ENCODE peak calls at places on chromosome 1, in six cellular contexts. B is stomach, G is sigmoid colon, L is HL-60, R is GM12892, S is breast epithelium. J is an unnamed sample.

GRCh38 chr1:21659099-21659923 is 9.8 kb downstream of the RAP1GAP start:
- DNase-seq in B (peak), G (peak), L (peak), R (peak), S (peak), J (no peak)

GRCh38 chr1:1890506-1891348 is at the start of gene GNB1:
- DNase-seq in B (peak), G (peak), L (peak), R (peak), S (peak), J (peak)

GRCh38 chr1:194707074-194707473 is 1520.7 kb upstream of the B3GALT2 start:
- DNase-seq in B (no peak), G (no peak), L (no peak), R (no peak), S (no peak), J (no peak)

GRCh38 chr1:107512836-107513235 is 372.0 kb downstream of the NTNG1 start:
- DNase-seq in B (no peak), G (no peak), L (no peak), R (no peak), S (no peak), J (no peak)

GRCh38 chr1:29327223-29327935 is 91.1 kb downstream of the PTPRU start:
- DNase-seq in B (no peak), G (peak), L (no peak), R (no peak), S (no peak), J (no peak)

GRCh38 chr1:117683571-117684285 is 77.9 kb downstream of the TENT5C start:
- DNase-seq in B (no peak), G (no peak), L (no peak), R (no peak), S (no peak), J (no peak)

GRCh38 chr1:54845772-54846171 is 41.2 kb downstream of the DHCR24 start:
- DNase-seq in B (peak), G (no peak), L (no peak), R (no peak), S (no peak), J (no peak)

GRCh38 chr1:201696217-201696761 is 132.7 kb upstream of the IPO9 start:
- DNase-seq in B (peak), G (peak), L (no peak), R (no peak), S (peak), J (peak)

GRCh38 chr1:68049941-68050878 is at the start of gene DIRAS3:
- DNase-seq in B (no peak), G (no peak), L (no peak), R (no peak), S (peak), J (no peak)

GRCh38 chr1:220219865-220220698 is 52.2 kb downstream of the RAB3GAP2 start:
- DNase-seq in B (no peak), G (no peak), L (no peak), R (peak), S (no peak), J (no peak)

GRCh38 chr1:229693124-229693523 is 67.1 kb downstream of the URB2 start:
- DNase-seq in B (no peak), G (no peak), L (no peak), R (no peak), S (no peak), J (no peak)

GRCh38 chr1:26923711-26924110 is 2.2 kb downstream of the NUDC start:
- DNase-seq in B (no peak), G (no peak), L (no peak), R (no peak), S (no peak), J (no peak)

GRCh38 chr1:18229620-18230019 is 122.0 kb downstream of the IGSF21 start:
- DNase-seq in B (no peak), G (no peak), L (no peak), R (no peak), S (no peak), J (no peak)
- TF ChIP-seq POLR2AphosphoS5 in B (no peak), G (no peak), L (no peak), R (no peak), S (no peak), J (no peak)

DNA sequence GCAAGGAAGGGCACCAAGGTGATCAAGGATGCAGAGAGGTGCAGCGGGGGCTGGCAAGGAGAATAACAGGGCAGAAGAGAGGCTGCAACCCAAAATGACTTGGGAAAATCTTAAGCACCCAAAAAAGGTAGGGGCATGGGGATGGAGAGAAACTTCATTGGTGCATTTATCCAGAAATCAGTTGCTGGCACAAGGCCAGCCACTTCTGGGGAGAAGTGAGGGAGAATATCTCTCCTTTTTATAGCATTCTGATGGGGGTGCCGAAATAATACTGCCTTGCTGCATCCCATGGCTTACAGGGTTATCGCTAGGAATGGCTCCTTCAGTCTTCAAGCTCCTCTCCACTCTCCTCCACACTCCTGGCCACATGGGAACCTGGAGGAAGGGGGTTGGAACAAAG is 47.9 kb downstream of the SUSD4 start:
- DNase-seq in B (no peak), G (no peak), L (no peak), R (no peak), S (no peak), J (no peak)
- TF ChIP-seq POLR2AphosphoS5 in B (no peak), G (no peak), L (no peak), R (no peak), S (no peak), J (no peak)

GRCh38 chr1:155208656-155209372 is at the start of gene MTX1:
- DNase-seq in B (peak), G (peak), L (peak), R (peak), S (peak), J (peak)
- TF ChIP-seq POLR2AphosphoS5 in B (no peak), G (no peak), L (peak), R (peak), S (peak), J (peak)

GRCh38 chr1:39902121-39902807 is 547 bp upstream of the MYCL start:
- DNase-seq in B (peak), G (no peak), L (peak), R (peak), S (peak), J (no peak)
- TF ChIP-seq POLR2AphosphoS5 in B (no peak), G (no peak), L (no peak), R (no peak), S (no peak), J (no peak)

GRCh38 chr1:36372617-36373016 is 13.1 kb downstream of the STK40 start:
- DNase-seq in B (no peak), G (no peak), L (no peak), R (no peak), S (no peak), J (no peak)
- TF ChIP-seq POLR2AphosphoS5 in B (no peak), G (no peak), L (no peak), R (no peak), S (no peak), J (no peak)

GRCh38 chr1:177256153-177256814 is 85.5 kb downstream of the BRINP2 start:
- DNase-seq in B (peak), G (peak), L (peak), R (peak), S (peak), J (no peak)
- TF ChIP-seq POLR2AphosphoS5 in B (no peak), G (no peak), L (no peak), R (no peak), S (no peak), J (no peak)

GRCh38 chr1:175250027-175250426 is 57.5 kb upstream of the KIAA0040 start:
- DNase-seq in B (no peak), G (peak), L (no peak), R (no peak), S (no peak), J (peak)
- TF ChIP-seq POLR2AphosphoS5 in B (no peak), G (peak), L (no peak), R (no peak), S (no peak), J (no peak)

DNA sequence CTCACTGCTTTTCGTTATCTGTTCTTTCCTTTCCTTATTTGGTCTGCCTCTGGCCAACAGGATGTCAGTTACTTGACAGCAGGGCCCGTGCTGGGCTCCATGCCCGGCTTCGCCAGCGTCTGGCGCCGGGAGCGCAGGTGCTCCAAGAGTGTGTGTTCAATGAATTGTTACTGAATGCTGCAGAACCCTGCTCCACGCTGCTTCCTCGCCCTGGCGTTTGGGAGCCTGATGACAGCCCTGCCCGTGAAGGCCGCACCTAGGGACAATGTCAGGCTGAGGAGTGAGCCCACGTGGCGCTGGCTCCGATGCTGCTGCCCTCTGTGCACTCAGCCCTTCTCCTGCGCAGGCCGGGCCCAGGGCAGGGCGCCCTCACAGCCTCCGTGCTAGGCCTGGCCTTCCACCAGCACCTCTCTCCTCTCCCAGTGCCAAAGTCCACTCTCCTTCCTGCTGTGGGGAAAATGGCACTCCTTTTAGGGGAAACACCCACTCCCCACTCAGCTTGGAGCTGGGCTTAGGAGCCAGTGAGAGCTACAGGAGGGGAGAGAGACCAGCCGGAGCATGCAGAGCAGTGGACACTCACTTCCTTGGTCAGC is 51.4 kb downstream of the ACBD3 start:
- DNase-seq in B (peak), G (peak), L (no peak), R (no peak), S (peak), J (peak)
- TF ChIP-seq POLR2AphosphoS5 in B (no peak), G (no peak), L (no peak), R (no peak), S (no peak), J (peak)

DNA sequence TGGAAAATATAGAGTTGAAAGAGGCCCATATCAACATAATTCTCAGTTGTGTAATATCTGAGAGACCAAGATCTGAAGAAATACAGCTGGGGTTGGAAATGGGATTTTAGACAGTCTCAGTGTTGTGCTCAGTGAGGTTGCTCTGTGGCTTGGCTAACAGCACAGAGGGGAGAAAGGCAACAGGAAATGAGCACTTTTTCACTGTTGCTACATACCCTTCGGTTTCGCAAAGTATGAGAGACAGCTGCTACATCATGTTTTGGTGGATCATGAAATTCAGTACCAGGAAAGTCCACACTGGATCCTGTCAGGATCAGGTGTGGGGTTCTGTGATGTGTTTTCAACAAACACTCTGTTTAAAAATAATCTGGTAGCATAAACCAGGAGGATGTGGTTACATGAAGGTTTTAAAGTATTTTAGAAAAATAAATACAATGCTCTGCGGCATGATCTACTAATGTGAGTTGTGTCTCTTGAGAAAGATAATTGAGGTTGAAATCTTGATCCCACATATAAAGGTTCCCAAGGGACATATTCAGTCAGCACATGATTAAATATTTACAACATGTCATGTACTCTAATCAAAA is 6.9 kb upstream of the GPR88 start:
- DNase-seq in B (peak), G (peak), L (peak), R (no peak), S (no peak), J (no peak)
- TF ChIP-seq POLR2AphosphoS5 in B (no peak), G (peak), L (peak), R (no peak), S (no peak), J (peak)

GRCh38 chr1:113871597-113872113 is at the start of gene PTPN22:
- DNase-seq in B (peak), G (no peak), L (peak), R (no peak), S (peak), J (no peak)

GRCh38 chr1:113874017-113874879 is 2.7 kb upstream of the PTPN22 start:
- DNase-seq in B (no peak), G (no peak), L (peak), R (no peak), S (no peak), J (no peak)

GRCh38 chr1:113868387-113869083 is 3.0 kb downstream of the PTPN22 start:
- DNase-seq in B (no peak), G (no peak), L (no peak), R (no peak), S (no peak), J (no peak)

GRCh38 chr1:113872219-113872934 is 865 bp upstream of the PTPN22 start:
- DNase-seq in B (no peak), G (no peak), L (peak), R (no peak), S (no peak), J (no peak)

GRCh38 chr1:113870778-113871177 is 734 bp downstream of the PTPN22 start:
- DNase-seq in B (no peak), G (no peak), L (no peak), R (no peak), S (no peak), J (no peak)
- TF ChIP-seq POLR2AphosphoS5 in B (no peak), G (no peak), L (no peak), R (no peak), S (no peak), J (no peak)

J was measured in esophagus muscularis mucosa.